ENCODE peak calls at places on chromosomes 3 and 15, in six cellular contexts. B is upper lobe of right lung, M is HCT116, Q is HFF-Myc, V is prostate gland, F is esophagus squamous epithelium. A is an unnamed sample.
A peak's percentile ranks its signal among the peaks of the same experiment; 100 is the strongest.

GRCh38 chr3:97871206-97871605 is 49.4 kb downstream of the CRYBG3 start:
- DNase-seq in B (no peak), V (no peak), F (no peak), Q (peak; percentile 36), M (no peak), A (peak; percentile 14)

GRCh38 chr3:72797773-72798543 is 50.3 kb downstream of the SHQ1 start:
- DNase-seq in M (no peak), Q (no peak), F (no peak), B (no peak), V (no peak), A (peak; percentile 20)

GRCh38 chr3:52854013-52854412 is 19.2 kb upstream of the MUSTN1 start:
- DNase-seq in B (no peak), V (no peak), F (no peak), M (no peak), Q (no peak), A (no peak)

GRCh38 chr3:139157161-139157932 is 112.7 kb upstream of the PRR23C start:
- DNase-seq in V (no peak), B (no peak), M (no peak), F (no peak), Q (no peak), A (no peak)

GRCh38 chr3:189144645-189145044 is 27.1 kb upstream of the TPRG1 start:
- DNase-seq in M (no peak), B (no peak), F (no peak), Q (no peak), V (peak; percentile 16), A (peak; percentile 56)

GRCh38 chr3:3560566-3561336 is 238.5 kb upstream of the LRRN1 start:
- DNase-seq in Q (no peak), B (no peak), M (no peak), F (no peak), V (no peak), A (no peak)

GRCh38 chr3:171328419-171329082 is 131.7 kb downstream of the TNIK start:
- DNase-seq in B (peak; percentile 65), Q (no peak), F (no peak), V (no peak), M (peak; percentile 47), A (peak; percentile 60)

GRCh38 chr3:29186982-29187718 is 93.7 kb upstream of the RBMS3 start:
- DNase-seq in B (no peak), F (no peak), M (peak; percentile 51), Q (peak; percentile 48), V (no peak), A (peak; percentile 72)

GRCh38 chr3:47239929-47240328 is 42.7 kb downstream of the KIF9 start:
- DNase-seq in B (peak; percentile 54), Q (no peak), V (no peak), M (no peak), F (no peak), A (no peak)

DNA sequence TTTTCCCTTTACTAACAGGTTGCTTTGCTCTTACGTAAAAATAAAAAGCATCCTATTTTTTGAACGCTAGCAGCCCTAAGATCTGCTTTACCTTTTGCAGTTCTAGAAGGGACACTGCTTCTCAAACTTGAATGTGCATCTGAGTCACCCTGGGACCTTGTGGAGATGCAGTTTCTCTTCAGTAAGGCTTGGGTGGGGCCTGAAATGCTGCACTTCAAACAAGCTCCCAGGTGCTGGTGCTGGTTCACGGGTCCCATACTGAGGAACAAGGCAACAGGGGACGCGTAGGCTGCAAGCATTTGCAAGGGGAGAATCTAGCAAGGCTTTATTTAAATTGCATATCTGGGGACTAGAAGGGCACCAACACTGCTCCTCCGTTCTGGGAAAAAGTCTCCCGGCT is 30.0 kb downstream of the MB21D2 start:
- DNase-seq in Q (no peak), V (no peak), M (no peak), F (no peak), B (no peak), A (no peak)
- H3K4me3 ChIP-seq in Q (no peak overlapping the region), V (no peak overlapping the region), M (peak overlapping the region; percentile 51), F (no peak overlapping the region), B (no peak overlapping the region), A (no peak overlapping the region)

DNA sequence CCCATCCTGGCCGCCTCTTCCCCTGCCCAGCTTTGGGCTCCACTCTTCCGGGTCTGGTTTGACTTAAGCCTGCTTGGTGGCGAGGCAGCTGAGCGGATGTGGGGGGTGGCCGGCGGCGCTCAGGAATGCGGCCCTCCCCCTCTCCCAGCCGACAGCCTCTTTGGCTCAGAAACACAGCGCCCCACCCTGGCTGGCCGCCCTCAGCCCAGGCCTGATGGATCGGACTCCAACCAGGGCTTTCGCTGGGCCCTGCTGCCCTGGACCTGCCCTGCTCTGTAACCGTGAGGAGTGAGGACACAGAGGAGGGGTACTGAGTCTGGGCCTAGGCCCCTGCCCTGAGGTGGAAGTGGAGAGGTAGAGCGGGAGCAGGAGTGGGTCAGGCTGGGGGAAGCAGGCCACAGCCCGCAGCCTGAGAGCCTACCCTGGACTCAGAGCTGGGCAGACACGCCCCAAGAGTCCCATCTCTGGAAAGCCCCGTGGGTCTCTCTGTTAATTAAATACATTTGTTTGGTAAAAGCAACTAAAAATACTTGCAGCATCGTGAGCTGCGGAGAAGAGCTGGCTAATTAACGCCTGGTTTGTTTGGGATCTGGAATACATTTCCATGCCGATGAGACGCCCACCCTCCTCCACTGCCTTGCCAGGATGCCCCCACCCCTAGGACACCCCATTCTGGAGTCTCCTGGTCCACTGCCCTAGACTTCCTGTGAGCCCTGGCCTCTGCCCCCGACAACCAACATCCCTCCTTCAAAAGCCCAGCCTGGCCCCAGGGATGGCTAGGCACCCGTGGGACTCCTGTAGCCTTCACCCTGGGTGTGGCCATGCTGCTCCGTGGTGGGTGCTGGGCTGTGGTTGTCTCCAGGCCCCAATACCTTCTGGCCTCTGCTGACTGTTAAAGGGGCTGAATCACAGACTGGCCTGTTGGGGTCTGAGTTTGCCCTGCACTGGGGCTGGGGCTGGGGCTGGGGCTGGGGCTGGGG is 19.6 kb downstream of the PLXNA1 start:
- DNase-seq in Q (peak; percentile 83), V (peak; percentile 42), F (no peak), B (peak; percentile 93), M (no peak), A (peak; percentile 94)
- TF ChIP-seq CTCF in Q (peak; percentile 64), V (no peak), F (no peak), B (peak; percentile 50), M (no peak), A (peak; percentile 44)

GRCh38 chr15:74252291-74253080 is 16.4 kb downstream of the CCDC33 start:
- DNase-seq in F (no peak), V (no peak), M (no peak), B (no peak), Q (no peak), A (peak; percentile 46)

GRCh38 chr15:74253276-74253921 is 17.3 kb downstream of the CCDC33 start:
- DNase-seq in Q (no peak), M (no peak), V (no peak), B (no peak), F (no peak), A (peak; percentile 18)

GRCh38 chr15:74257105-74257504 is 21.0 kb downstream of the CCDC33 start:
- DNase-seq in V (no peak), Q (no peak), M (no peak), B (no peak), F (no peak), A (no peak)

GRCh38 chr15:74245342-74245931 is 9.3 kb downstream of the CCDC33 start:
- DNase-seq in V (no peak), Q (no peak), F (no peak), B (no peak), M (no peak), A (no peak)

GRCh38 chr15:74251187-74251811 is 15.2 kb downstream of the CCDC33 start:
- DNase-seq in Q (no peak), M (no peak), F (no peak), B (no peak), V (peak; percentile 88), A (no peak)
- H3K4me3 ChIP-seq in Q (no peak overlapping the region), M (no peak overlapping the region), F (no peak overlapping the region), B (no peak overlapping the region), V (no peak overlapping the region), A (no peak overlapping the region)

GRCh38 chr15:68372291-68372811 is 59.6 kb downstream of the ITGA11 start:
- DNase-seq in V (no peak), B (no peak), F (no peak), Q (no peak), M (peak; percentile 18), A (peak; percentile 16)
- TF ChIP-seq CTCF in V (no peak), B (peak; percentile 32), F (peak; percentile 38), Q (peak; percentile 57), M (peak; percentile 39), A (peak; percentile 52)

A was measured in fibroblast of the aortic adventitia.